ENCODE peak calls at places on chromosomes 11 and 22, in four cellular contexts. J, Z, Y and O are unnamed samples.

GRCh38 chr11:75463106-75463774 is 30.2 kb upstream of the KLHL35 start:
- DNase-seq in J (no peak), Z (peak; percentile 35), Y (no peak), O (no peak)

GRCh38 chr11:99098258-99098657 is 77.5 kb downstream of the CNTN5 start:
- DNase-seq in J (no peak), Z (no peak), Y (no peak), O (no peak)

GRCh38 chr11:32897103-32897502 is 4.5 kb downstream of the QSER1 start:
- DNase-seq in J (no peak), Z (no peak), Y (no peak), O (no peak)

GRCh38 chr22:50583294-50583865 is 731 bp upstream of the CHKB start:
- DNase-seq in J (no peak), Z (no peak), Y (no peak), O (no peak)

GRCh38 chr11:3849297-3849874 is 6.1 kb upstream of the STIM1 start:
- DNase-seq in J (no peak), Z (peak; percentile 63), Y (peak; percentile 41), O (peak; percentile 19)

GRCh38 chr11:290621-291231 is 1.8 kb downstream of the PGGHG start:
- DNase-seq in J (peak; percentile 16), Z (no peak), Y (no peak), O (no peak)

GRCh38 chr11:1367721-1368120 is 22.0 kb upstream of the BRSK2 start:
- DNase-seq in J (no peak), Z (no peak), Y (no peak), O (no peak)

GRCh38 chr11:73257342-73258103 is 14.6 kb upstream of the P2RY6 start:
- DNase-seq in J (peak; percentile 60), Z (peak; percentile 90), Y (peak; percentile 91), O (no peak)

GRCh38 chr11:132959663-132960062 is 572.6 kb downstream of the OPCML start:
- DNase-seq in J (no peak), Z (no peak), Y (no peak), O (no peak)

GRCh38 chr11:46696212-46696558 is 4.2 kb downstream of the ARHGAP1 start:
- DNase-seq in J (peak; percentile 82), Z (no peak), Y (no peak), O (no peak)

GRCh38 chr11:102623128-102623527 is 2.0 kb downstream of the MMP20 start:
- DNase-seq in J (no peak), Z (no peak), Y (no peak), O (no peak)

GRCh38 chr11:14764213-14764898 is 120.8 kb downstream of the PDE3B start:
- DNase-seq in J (no peak), Z (peak; percentile 17), Y (no peak), O (no peak)
- H3K4me1 ChIP-seq in J (no peaks in the 10 kb centered on the region), Z (no peaks in the 10 kb centered on the region), Y (no peaks in the 10 kb centered on the region), O (peaks cover 11% of the 10 kb centered on the region)

GRCh38 chr11:57763568-57763967 is 2.0 kb downstream of the CTNND1 start:
- DNase-seq in J (no peak), Z (peak; percentile 55), Y (peak; percentile 53), O (peak; percentile 48)
- H3K4me1 ChIP-seq in J (peaks cover 38% of the 10 kb centered on the region), Z (peaks cover 19% of the 10 kb centered on the region), Y (peaks cover 8% of the 10 kb centered on the region), O (peaks cover 5% of the 10 kb centered on the region)

GRCh38 chr11:31808268-31808667 is 2.9 kb downstream of the PAX6 start:
- DNase-seq in J (no peak), Z (no peak), Y (no peak), O (no peak)
- H3K4me1 ChIP-seq in J (peaks cover 50% of the 10 kb centered on the region), Z (peaks cover 12% of the 10 kb centered on the region), Y (no peaks in the 10 kb centered on the region), O (peaks cover 22% of the 10 kb centered on the region)

GRCh38 chr11:67374571-67375276 is 1.3 kb upstream of the CLCF1 start:
- DNase-seq in J (no peak), Z (no peak), Y (no peak), O (no peak)

GRCh38 chr11:67371549-67372231 is 1.7 kb downstream of the CLCF1 start:
- DNase-seq in J (peak; percentile 41), Z (peak; percentile 61), Y (peak; percentile 52), O (peak; percentile 51)

GRCh38 chr11:67372232-67372992 is 986 bp downstream of the CLCF1 start:
- DNase-seq in J (peak; percentile 51), Z (no peak), Y (no peak), O (no peak)

GRCh38 chr11:67373916-67374570 is 645 bp upstream of the CLCF1 start:
- DNase-seq in J (peak; percentile 84), Z (peak; percentile 96), Y (peak; percentile 96), O (peak; percentile 86)

DNA sequence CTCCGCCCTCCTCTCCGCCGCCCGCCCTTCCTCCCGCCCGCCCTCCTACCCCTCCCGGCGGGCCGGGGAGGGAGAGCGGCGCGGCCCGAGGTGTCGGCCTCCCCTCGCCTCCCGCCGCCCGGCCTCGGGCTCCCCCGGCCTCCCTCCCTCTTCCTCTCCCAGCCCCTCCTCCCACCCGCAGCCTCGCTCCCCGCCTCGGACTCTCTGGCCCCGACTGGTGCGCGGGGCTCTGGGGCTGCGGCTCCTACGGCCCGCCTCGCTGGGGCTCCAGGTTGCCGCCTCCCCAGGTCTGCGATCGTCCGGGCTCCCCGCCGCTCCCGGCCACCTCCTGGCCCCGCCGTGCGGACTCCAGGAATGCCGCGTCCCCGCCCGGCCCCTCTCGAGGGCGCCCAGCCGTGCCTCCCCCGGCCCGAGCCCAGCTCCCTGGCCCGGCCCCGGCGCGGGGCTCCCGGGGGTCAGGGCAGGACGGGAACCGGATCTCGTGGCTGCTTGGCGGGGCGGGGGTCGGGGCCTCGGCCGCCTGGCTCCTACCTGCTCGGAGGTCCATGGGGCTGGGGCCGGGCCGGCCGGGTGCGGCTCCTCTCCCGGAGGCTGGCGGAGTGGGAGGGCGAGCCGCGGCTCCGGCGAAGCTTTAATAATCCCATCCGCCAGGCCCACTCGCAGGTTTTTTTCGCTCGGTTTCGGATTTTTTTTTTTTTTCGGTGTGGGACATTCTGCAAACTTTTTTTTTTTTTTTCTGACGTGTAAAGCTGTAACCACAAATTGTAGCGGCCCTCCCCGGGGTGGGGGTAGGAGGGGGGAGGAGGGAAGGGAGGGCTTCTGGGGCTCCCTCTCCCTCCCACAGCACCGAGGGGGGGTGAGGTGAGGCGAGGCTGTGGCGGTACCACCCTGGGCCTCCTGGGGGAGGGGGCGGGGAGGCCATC is at the start of gene CLCF1:
- DNase-seq in J (peak; percentile 71), Z (peak; percentile 88), Y (peak; percentile 81), O (peak; percentile 58)
- H3K4me1 ChIP-seq in J (peaks cover 16% of the 10 kb centered on the region), Z (peaks cover 7% of the 10 kb centered on the region), Y (peaks cover 40% of the 10 kb centered on the region), O (peaks cover 8% of the 10 kb centered on the region)

GRCh38 chr11:126357969-126358762 is 2.7 kb downstream of the ST3GAL4 start:
- DNase-seq in J (no peak), Z (no peak), Y (no peak), O (no peak)
- H3K4me1 ChIP-seq in J (peaks cover 34% of the 10 kb centered on the region), Z (peaks cover 19% of the 10 kb centered on the region), Y (peaks cover 23% of the 10 kb centered on the region), O (peaks cover 25% of the 10 kb centered on the region)

DNA sequence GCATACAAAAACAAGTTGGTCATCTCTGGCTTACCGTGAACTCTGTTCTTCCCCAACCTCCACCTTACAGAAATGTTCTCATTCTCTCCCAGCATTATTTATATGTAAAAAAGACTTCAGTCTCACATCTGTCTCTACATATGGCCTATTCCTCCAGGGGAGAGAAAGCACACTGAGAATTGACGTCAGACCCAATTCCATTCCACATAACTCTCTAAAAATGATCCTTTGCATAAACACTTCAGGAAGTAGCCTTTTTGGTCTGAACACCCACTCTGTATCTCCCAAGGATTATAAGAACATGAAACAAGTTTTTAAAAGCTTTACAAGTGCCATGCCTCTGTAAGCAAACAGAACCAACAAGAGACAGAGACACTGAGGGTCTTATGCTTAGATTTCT is 48.4 kb upstream of the PPP2R1B start:
- DNase-seq in J (no peak), Z (peak; percentile 20), Y (peak; percentile 91), O (peak; percentile 21)
- H3K4me1 ChIP-seq in J (peaks cover 14% of the 10 kb centered on the region), Z (no peaks in the 10 kb centered on the region), Y (peaks cover 8% of the 10 kb centered on the region), O (peaks cover 6% of the 10 kb centered on the region)

DNA sequence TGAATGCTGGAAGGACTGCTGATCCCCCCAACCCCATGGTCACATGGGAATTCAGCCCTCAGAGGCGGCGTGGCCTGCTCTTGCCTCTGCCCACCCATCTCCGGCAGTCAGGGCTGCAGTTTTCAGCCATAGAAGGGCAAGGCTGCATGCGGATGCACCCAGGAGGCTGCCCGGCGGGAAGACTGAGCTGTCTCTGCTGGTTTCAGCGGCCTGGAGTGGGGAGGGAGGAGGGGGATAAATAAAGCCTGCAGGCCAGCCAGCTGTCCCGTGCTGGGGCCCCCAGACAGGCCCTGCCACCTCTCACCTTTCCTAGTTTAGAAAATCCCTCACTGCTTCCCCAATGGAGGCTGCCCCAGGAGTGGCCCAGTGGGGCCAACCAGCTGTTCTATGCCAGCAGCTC is 4.8 kb downstream of the MICALL1 start:
- DNase-seq in J (no peak), Z (no peak), Y (no peak), O (no peak)
- H3K4me1 ChIP-seq in J (peaks cover 14% of the 10 kb centered on the region), Z (peaks cover 20% of the 10 kb centered on the region), Y (peaks cover 14% of the 10 kb centered on the region), O (peaks cover 3% of the 10 kb centered on the region)

GRCh38 chr22:41969110-41969646 is at the start of gene SEPTIN3:
- DNase-seq in J (no peak), Z (no peak), Y (no peak), O (no peak)
- H3K4me1 ChIP-seq in J (no peaks in the 10 kb centered on the region), Z (no peaks in the 10 kb centered on the region), Y (no peaks in the 10 kb centered on the region), O (no peaks in the 10 kb centered on the region)

GRCh38 chr11:64849600-64850356 is 5.3 kb upstream of the CDC42BPG start:
- DNase-seq in J (peak; percentile 61), Z (peak; percentile 76), Y (no peak), O (no peak)
- H3K4me1 ChIP-seq in J (peaks cover 67% of the 10 kb centered on the region), Z (peaks cover 6% of the 10 kb centered on the region), Y (peaks cover 19% of the 10 kb centered on the region), O (no peaks in the 10 kb centered on the region)

GRCh38 chr11:57771365-57771764 is 9.8 kb downstream of the CTNND1 start:
- DNase-seq in J (no peak), Z (no peak), Y (no peak), O (no peak)
- H3K4me1 ChIP-seq in J (peaks cover 67% of the 10 kb centered on the region), Z (peaks cover 30% of the 10 kb centered on the region), Y (peaks cover 19% of the 10 kb centered on the region), O (peaks cover 12% of the 10 kb centered on the region)